ENCODE peak calls at places on chromosome 6, in eight cellular contexts. One of them, this sample, is unnamed.

GRCh38 chr6:118495639-118496296 is 52.3 kb upstream of the PLN start:
- DNase-seq in mucosa of descending colon: no peak
- DNase-seq in GM19239: no peak
- DNase-seq in IMR-90: peak
- DNase-seq in Peyer's patch: no peak
- DNase-seq in CD8-positive, alpha-beta T cell: no peak
- DNase-seq in stimulated activated CD4-positive, alpha-beta T cell treated with anti-CD3 and anti-CD28 coated beads, Interleukin-12 subunit alpha, Interleukin-12 subunit beta, amount 100 ng/mL, for 4 hours: no peak
- DNase-seq in AG09319: no peak
- DNase-seq in this sample: no peak

GRCh38 chr6:37210313-37210898 is 40.5 kb downstream of the PIM1 start:
- DNase-seq in mucosa of descending colon: no peak
- DNase-seq in GM19239: peak
- DNase-seq in IMR-90: peak
- DNase-seq in Peyer's patch: no peak
- DNase-seq in CD8-positive, alpha-beta T cell: peak
- DNase-seq in stimulated activated CD4-positive, alpha-beta T cell treated with anti-CD3 and anti-CD28 coated beads, Interleukin-12 subunit alpha, Interleukin-12 subunit beta, amount 100 ng/mL, for 4 hours: peak
- DNase-seq in AG09319: peak
- DNase-seq in this sample: peak

GRCh38 chr6:123575218-123575617 is 61.5 kb downstream of the TRDN start:
- DNase-seq in mucosa of descending colon: no peak
- DNase-seq in GM19239: no peak
- DNase-seq in IMR-90: no peak
- DNase-seq in Peyer's patch: no peak
- DNase-seq in CD8-positive, alpha-beta T cell: no peak
- DNase-seq in stimulated activated CD4-positive, alpha-beta T cell treated with anti-CD3 and anti-CD28 coated beads, Interleukin-12 subunit alpha, Interleukin-12 subunit beta, amount 100 ng/mL, for 4 hours: no peak
- DNase-seq in AG09319: no peak
- DNase-seq in this sample: no peak

GRCh38 chr6:111604259-111605099 is 1.2 kb downstream of the TRAF3IP2 start:
- DNase-seq in mucosa of descending colon: peak
- DNase-seq in GM19239: no peak
- DNase-seq in IMR-90: peak
- DNase-seq in Peyer's patch: no peak
- DNase-seq in CD8-positive, alpha-beta T cell: no peak
- DNase-seq in stimulated activated CD4-positive, alpha-beta T cell treated with anti-CD3 and anti-CD28 coated beads, Interleukin-12 subunit alpha, Interleukin-12 subunit beta, amount 100 ng/mL, for 4 hours: no peak
- DNase-seq in AG09319: no peak
- DNase-seq in this sample: peak

GRCh38 chr6:1315201-1315559 is 3.3 kb downstream of the FOXQ1 start:
- DNase-seq in mucosa of descending colon: no peak
- DNase-seq in GM19239: no peak
- DNase-seq in IMR-90: no peak
- DNase-seq in Peyer's patch: no peak
- DNase-seq in CD8-positive, alpha-beta T cell: no peak
- DNase-seq in stimulated activated CD4-positive, alpha-beta T cell treated with anti-CD3 and anti-CD28 coated beads, Interleukin-12 subunit alpha, Interleukin-12 subunit beta, amount 100 ng/mL, for 4 hours: no peak
- DNase-seq in AG09319: no peak
- DNase-seq in this sample: no peak

GRCh38 chr6:101393291-101394251 is at the start of gene GRIK2:
- DNase-seq in mucosa of descending colon: peak
- DNase-seq in GM19239: no peak
- DNase-seq in IMR-90: peak
- DNase-seq in Peyer's patch: peak
- DNase-seq in CD8-positive, alpha-beta T cell: no peak
- DNase-seq in stimulated activated CD4-positive, alpha-beta T cell treated with anti-CD3 and anti-CD28 coated beads, Interleukin-12 subunit alpha, Interleukin-12 subunit beta, amount 100 ng/mL, for 4 hours: no peak
- DNase-seq in AG09319: no peak
- DNase-seq in this sample: peak

GRCh38 chr6:169145991-169146501 is 107.6 kb downstream of the THBS2 start:
- DNase-seq in mucosa of descending colon: no peak
- DNase-seq in GM19239: no peak
- DNase-seq in IMR-90: peak
- DNase-seq in Peyer's patch: no peak
- DNase-seq in CD8-positive, alpha-beta T cell: no peak
- DNase-seq in stimulated activated CD4-positive, alpha-beta T cell treated with anti-CD3 and anti-CD28 coated beads, Interleukin-12 subunit alpha, Interleukin-12 subunit beta, amount 100 ng/mL, for 4 hours: no peak
- DNase-seq in AG09319: peak
- DNase-seq in this sample: no peak

GRCh38 chr6:21732731-21733130 is 139.2 kb downstream of the SOX4 start:
- DNase-seq in mucosa of descending colon: no peak
- DNase-seq in GM19239: no peak
- DNase-seq in IMR-90: no peak
- DNase-seq in Peyer's patch: no peak
- DNase-seq in CD8-positive, alpha-beta T cell: no peak
- DNase-seq in stimulated activated CD4-positive, alpha-beta T cell treated with anti-CD3 and anti-CD28 coated beads, Interleukin-12 subunit alpha, Interleukin-12 subunit beta, amount 100 ng/mL, for 4 hours: no peak
- DNase-seq in AG09319: no peak
- DNase-seq in this sample: no peak

GRCh38 chr6:30378290-30378937 is 33.5 kb downstream of the RPP21 start:
- DNase-seq in mucosa of descending colon: no peak
- DNase-seq in GM19239: no peak
- DNase-seq in IMR-90: peak
- DNase-seq in Peyer's patch: no peak
- DNase-seq in CD8-positive, alpha-beta T cell: no peak
- DNase-seq in stimulated activated CD4-positive, alpha-beta T cell treated with anti-CD3 and anti-CD28 coated beads, Interleukin-12 subunit alpha, Interleukin-12 subunit beta, amount 100 ng/mL, for 4 hours: no peak
- DNase-seq in AG09319: no peak
- DNase-seq in this sample: no peak

GRCh38 chr6:154907293-154907692 is 87.8 kb upstream of the TIAM2 start:
- DNase-seq in mucosa of descending colon: no peak
- DNase-seq in GM19239: no peak
- DNase-seq in IMR-90: peak
- DNase-seq in Peyer's patch: no peak
- DNase-seq in CD8-positive, alpha-beta T cell: no peak
- DNase-seq in stimulated activated CD4-positive, alpha-beta T cell treated with anti-CD3 and anti-CD28 coated beads, Interleukin-12 subunit alpha, Interleukin-12 subunit beta, amount 100 ng/mL, for 4 hours: no peak
- DNase-seq in AG09319: no peak
- DNase-seq in this sample: no peak

GRCh38 chr6:107179004-107179403 is 63.7 kb upstream of the BEND3 start:
- DNase-seq in mucosa of descending colon: no peak
- DNase-seq in GM19239: no peak
- DNase-seq in IMR-90: peak
- DNase-seq in Peyer's patch: no peak
- DNase-seq in CD8-positive, alpha-beta T cell: no peak
- DNase-seq in stimulated activated CD4-positive, alpha-beta T cell treated with anti-CD3 and anti-CD28 coated beads, Interleukin-12 subunit alpha, Interleukin-12 subunit beta, amount 100 ng/mL, for 4 hours: no peak
- DNase-seq in AG09319: peak
- DNase-seq in this sample: no peak

GRCh38 chr6:4488389-4488788 is 287.8 kb upstream of the CDYL start:
- DNase-seq in mucosa of descending colon: no peak
- DNase-seq in GM19239: no peak
- DNase-seq in IMR-90: no peak
- DNase-seq in Peyer's patch: no peak
- DNase-seq in CD8-positive, alpha-beta T cell: no peak
- DNase-seq in stimulated activated CD4-positive, alpha-beta T cell treated with anti-CD3 and anti-CD28 coated beads, Interleukin-12 subunit alpha, Interleukin-12 subunit beta, amount 100 ng/mL, for 4 hours: no peak
- DNase-seq in AG09319: no peak
- DNase-seq in this sample: no peak

This sample was measured in islet precursor cell.